ENCODE peak calls at places on chromosomes 3 and 15, in six cellular contexts. B is thoracic aorta, F is astrocyte of the spinal cord, I is pancreas, A is upper lobe of right lung, T is stomach. K is an unnamed sample.

GRCh38 chr15:29968099-29968892 is 114.5 kb upstream of the GOLGA8J start:
- DNase-seq in I (peak), T (no peak), F (no peak), A (no peak), B (no peak), K (no peak)

GRCh38 chr15:71151061-71151460 is 35.8 kb downstream of the THSD4 start:
- DNase-seq in T (no peak), F (peak), I (no peak), B (no peak), A (no peak), K (peak)

GRCh38 chr3:125594581-125595011 is 701 bp downstream of the OSBPL11 start:
- DNase-seq in F (peak), B (no peak), T (no peak), A (no peak), I (no peak), K (no peak)

GRCh38 chr15:64773606-64774555 is 1.5 kb downstream of the RBPMS2 start:
- DNase-seq in B (no peak), F (no peak), A (no peak), T (no peak), I (no peak), K (no peak)

GRCh38 chr3:49255112-49255511 is 21.9 kb downstream of the C3orf62 start:
- DNase-seq in I (no peak), B (no peak), F (no peak), T (no peak), A (peak), K (no peak)

GRCh38 chr3:43727930-43728329 is 37.2 kb downstream of the ABHD5 start:
- DNase-seq in I (no peak), A (no peak), B (no peak), T (no peak), F (peak), K (peak)

GRCh38 chr3:123286308-123287023 is 84.7 kb downstream of the SEC22A start:
- DNase-seq in B (no peak), F (peak), A (no peak), T (no peak), I (peak), K (peak)

GRCh38 chr15:34496616-34497015 is 59.0 kb upstream of the GOLGA8A start:
- DNase-seq in T (no peak), A (no peak), F (no peak), B (no peak), I (no peak), K (no peak)

GRCh38 chr3:57557088-57557537 is 1.0 kb downstream of the PDE12 start:
- DNase-seq in I (no peak), B (no peak), A (no peak), F (peak), T (peak), K (peak)

GRCh38 chr15:78174398-78174797 is 25.2 kb downstream of the IDH3A start:
- DNase-seq in T (no peak), B (no peak), A (no peak), I (no peak), F (no peak), K (no peak)

GRCh38 chr3:11826628-11827265 is 19.9 kb downstream of the TAMM41 start:
- DNase-seq in T (no peak), I (no peak), A (no peak), B (no peak), F (peak), K (no peak)

GRCh38 chr3:32257042-32257441 is 18.6 kb downstream of the CMTM8 start:
- DNase-seq in B (no peak), F (no peak), A (no peak), I (no peak), T (no peak), K (no peak)

GRCh38 chr3:2652416-2652815 is 457.8 kb downstream of the IL5RA start:
- DNase-seq in T (no peak), B (no peak), F (no peak), A (no peak), I (no peak), K (no peak)

GRCh38 chr15:38085104-38085503 is 150.7 kb downstream of the TMCO5A start:
- DNase-seq in A (no peak), I (no peak), B (no peak), T (no peak), F (no peak), K (no peak)

GRCh38 chr15:39202641-39203040 is 378.2 kb upstream of the THBS1 start:
- DNase-seq in F (peak), T (no peak), B (no peak), I (no peak), A (no peak), K (peak)

GRCh38 chr15:26806161-26806560 is 33.3 kb upstream of the GABRB3 start:
- DNase-seq in I (no peak), A (no peak), B (no peak), F (no peak), T (peak), K (no peak)

GRCh38 chr3:136078421-136079364 is 113.2 kb downstream of the PPP2R3A start:
- DNase-seq in F (peak), T (no peak), I (no peak), A (no peak), B (no peak), K (peak)

GRCh38 chr15:29734917-29735572 is 87.2 kb downstream of the TJP1 start:
- DNase-seq in A (no peak), B (no peak), T (no peak), I (no peak), F (peak), K (no peak)

GRCh38 chr15:99105516-99106341 is 849 bp downstream of the SYNM start:
- DNase-seq in T (peak), A (no peak), F (peak), I (peak), B (no peak), K (peak)

GRCh38 chr15:91252322-91252721 is 152.3 kb downstream of the SV2B start:
- DNase-seq in I (no peak), B (no peak), F (no peak), A (no peak), T (no peak), K (no peak)

GRCh38 chr3:139117136-139117675 is 72.5 kb upstream of the PRR23C start:
- DNase-seq in I (no peak), T (no peak), A (no peak), B (no peak), F (peak), K (peak)

GRCh38 chr3:188370081-188370830 is 216.3 kb downstream of the LPP start:
- DNase-seq in I (no peak), A (no peak), T (no peak), B (no peak), F (no peak), K (no peak)

GRCh38 chr3:43895573-43895972 is 204.8 kb downstream of the ABHD5 start:
- DNase-seq in I (no peak), F (no peak), A (no peak), T (no peak), B (no peak), K (no peak)

GRCh38 chr3:49032646-49033304 is 3.6 kb upstream of the IMPDH2 start:
- DNase-seq in B (no peak), A (no peak), I (no peak), F (no peak), T (no peak), K (no peak)

GRCh38 chr3:157335198-157335597 is 101.5 kb upstream of the PTX3 start:
- DNase-seq in T (no peak), B (no peak), A (no peak), I (no peak), F (no peak), K (no peak)

GRCh38 chr15:85333132-85333831 is 47.1 kb upstream of the AKAP13 start:
- DNase-seq in I (no peak), A (no peak), T (no peak), F (peak), B (no peak), K (peak)

GRCh38 chr15:85168642-85169173 is 187.1 kb downstream of the PDE8A start:
- DNase-seq in A (peak), F (peak), T (peak), B (no peak), I (peak), K (peak)

GRCh38 chr3:172138792-172139507 is 99.6 kb downstream of the FNDC3B start:
- DNase-seq in I (no peak), A (no peak), T (peak), B (no peak), F (no peak), K (peak)

GRCh38 chr3:45558431-45558830 is 36.1 kb upstream of the LIMD1 start:
- DNase-seq in A (no peak), B (no peak), T (no peak), I (no peak), F (no peak), K (no peak)

GRCh38 chr3:127886276-127886862 is 28.7 kb upstream of the KBTBD12 start:
- DNase-seq in I (no peak), T (no peak), B (no peak), F (no peak), A (no peak), K (no peak)

GRCh38 chr3:67196677-67197076 is 198.6 kb downstream of the KBTBD8 start:
- DNase-seq in A (no peak), B (no peak), F (no peak), I (no peak), T (no peak), K (no peak)

GRCh38 chr15:64284037-64284436 is 71.9 kb downstream of the CSNK1G1 start:
- DNase-seq in B (no peak), T (no peak), I (no peak), F (peak), A (no peak), K (peak)

GRCh38 chr15:83106994-83107840 is at the start of gene TM6SF1:
- DNase-seq in F (no peak), I (peak), A (peak), T (no peak), B (no peak), K (no peak)

GRCh38 chr3:40828741-40829415 is 304.1 kb downstream of the ZNF621 start:
- DNase-seq in I (no peak), A (no peak), F (no peak), T (no peak), B (no peak), K (no peak)

GRCh38 chr3:108099679-108100428 is 9.0 kb upstream of the CD47 start:
- DNase-seq in A (peak), I (no peak), B (no peak), F (no peak), T (no peak), K (no peak)

GRCh38 chr3:179436517-179436916 is 14.8 kb downstream of the GNB4 start:
- DNase-seq in F (no peak), I (no peak), A (no peak), B (no peak), T (no peak), K (no peak)

GRCh38 chr3:59733041-59733809 is 683.4 kb upstream of the CFAP20DC start:
- DNase-seq in B (no peak), I (no peak), A (no peak), T (no peak), F (no peak), K (no peak)

GRCh38 chr15:67084561-67084960 is 19.2 kb downstream of the SMAD3 start:
- DNase-seq in F (no peak), T (no peak), A (no peak), I (no peak), B (no peak), K (no peak)

GRCh38 chr15:67080900-67081431 is 15.6 kb downstream of the SMAD3 start:
- DNase-seq in T (no peak), B (peak), F (peak), I (no peak), A (peak), K (peak)

GRCh38 chr15:67083135-67083766 is 17.8 kb downstream of the SMAD3 start:
- DNase-seq in I (no peak), B (no peak), T (no peak), F (no peak), A (no peak), K (no peak)

GRCh38 chr15:67080118-67080899 is 14.9 kb downstream of the SMAD3 start:
- DNase-seq in I (no peak), A (peak), F (peak), B (no peak), T (peak), K (peak)

GRCh38 chr15:67082007-67082536 is 16.7 kb downstream of the SMAD3 start:
- DNase-seq in B (no peak), F (no peak), I (no peak), T (peak), A (no peak), K (no peak)
- H3K4me3 ChIP-seq in B (no peak), F (no peak), I (no peak), T (no peak), A (no peak), K (no peak)

GRCh38 chr15:74823324-74823723 is 3.1 kb upstream of the CPLX3 start:
- DNase-seq in A (no peak), B (no peak), I (no peak), F (no peak), T (no peak), K (no peak)

GRCh38 chr15:74821790-74822158 is 4.7 kb upstream of the CPLX3 start:
- DNase-seq in A (no peak), F (no peak), B (no peak), I (no peak), T (no peak), K (no peak)

GRCh38 chr15:74821091-74821789 is 5.2 kb upstream of the CPLX3 start:
- DNase-seq in F (no peak), T (no peak), A (no peak), B (no peak), I (no peak), K (no peak)

GRCh38 chr15:74820056-74820455 is 6.4 kb upstream of the CPLX3 start:
- DNase-seq in T (no peak), A (no peak), B (no peak), I (no peak), F (no peak), K (no peak)

GRCh38 chr15:74822233-74822632 is 4.2 kb upstream of the CPLX3 start:
- DNase-seq in A (no peak), F (no peak), B (no peak), I (no peak), T (no peak), K (no peak)
- H3K4me3 ChIP-seq in A (no peak), F (no peak), B (no peak), I (no peak), T (no peak), K (no peak)

GRCh38 chr3:29481969-29482767 is 201.3 kb downstream of the RBMS3 start:
- DNase-seq in I (no peak), T (no peak), B (no peak), F (no peak), A (no peak), K (no peak)

GRCh38 chr3:29486917-29487316 is 206.0 kb downstream of the RBMS3 start:
- DNase-seq in F (no peak), T (no peak), B (no peak), A (no peak), I (no peak), K (no peak)

GRCh38 chr3:29481249-29481648 is 200.4 kb downstream of the RBMS3 start:
- DNase-seq in T (no peak), A (no peak), I (no peak), B (no peak), F (no peak), K (no peak)

GRCh38 chr3:29486087-29486486 is 205.2 kb downstream of the RBMS3 start:
- DNase-seq in I (no peak), F (peak), T (no peak), A (no peak), B (no peak), K (peak)

GRCh38 chr3:29484633-29485032 is 203.8 kb downstream of the RBMS3 start:
- DNase-seq in I (no peak), T (no peak), F (no peak), A (no peak), B (no peak), K (no peak)
- H3K4me3 ChIP-seq in I (no peak), T (no peak), F (no peak), A (no peak), B (no peak), K (no peak)

GRCh38 chr3:143428351-143428750 is 308.8 kb downstream of the CHST2 start:
- DNase-seq in T (no peak), A (no peak), I (no peak), F (no peak), B (no peak), K (no peak)
- H3K4me3 ChIP-seq in T (no peak), A (no peak), I (no peak), F (no peak), B (no peak), K (no peak)

GRCh38 chr3:149547954-149548728 is 73.6 kb downstream of the TM4SF4 start:
- DNase-seq in B (no peak), F (peak), T (peak), A (no peak), I (no peak), K (peak)
- H3K4me3 ChIP-seq in B (peak), F (no peak), T (no peak), A (no peak), I (no peak), K (no peak)

GRCh38 chr3:155034786-155035185 is 45.3 kb upstream of the MME start:
- DNase-seq in F (peak), B (no peak), T (no peak), I (no peak), A (no peak), K (no peak)

GRCh38 chr3:155029941-155030340 is 50.2 kb upstream of the MME start:
- DNase-seq in I (no peak), A (no peak), T (no peak), F (no peak), B (no peak), K (no peak)

GRCh38 chr3:155032918-155033317 is 47.2 kb upstream of the MME start:
- DNase-seq in A (no peak), I (no peak), B (no peak), T (no peak), F (peak), K (peak)

GRCh38 chr3:155026999-155027591 is 53.0 kb upstream of the MME start:
- DNase-seq in A (no peak), I (no peak), F (peak), B (no peak), T (no peak), K (peak)

GRCh38 chr3:155031191-155031590 is 48.9 kb upstream of the MME start:
- DNase-seq in F (no peak), A (no peak), T (no peak), B (no peak), I (no peak), K (peak)
- H3K4me3 ChIP-seq in F (no peak), A (no peak), T (no peak), B (no peak), I (no peak), K (no peak)

GRCh38 chr3:184514151-184514490 is 47.5 kb upstream of the EPHB3 start:
- DNase-seq in B (no peak), I (no peak), T (no peak), F (no peak), A (no peak), K (no peak)
- H3K4me3 ChIP-seq in B (peak), I (no peak), T (peak), F (no peak), A (peak), K (no peak)

GRCh38 chr3:129047553-129047839 is 13.1 kb upstream of the GP9 start:
- DNase-seq in F (no peak), I (no peak), T (no peak), A (no peak), B (no peak), K (no peak)

GRCh38 chr3:129050556-129051295 is 9.9 kb upstream of the GP9 start:
- DNase-seq in B (no peak), A (peak), I (peak), T (no peak), F (no peak), K (no peak)

GRCh38 chr3:129054605-129055104 is 5.9 kb upstream of the GP9 start:
- DNase-seq in I (no peak), F (no peak), T (no peak), B (no peak), A (no peak), K (no peak)

GRCh38 chr3:129052675-129053074 is 7.9 kb upstream of the GP9 start:
- DNase-seq in B (no peak), F (no peak), I (peak), A (peak), T (peak), K (no peak)

GRCh38 chr3:129051776-129052400 is 8.7 kb upstream of the GP9 start:
- DNase-seq in I (peak), B (no peak), A (peak), T (peak), F (no peak), K (no peak)
- H3K4me3 ChIP-seq in I (no peak), B (no peak), A (no peak), T (no peak), F (no peak), K (no peak)

GRCh38 chr3:113211370-113212154 is at the start of gene BOC:
- DNase-seq in F (peak), B (no peak), T (no peak), I (peak), A (peak), K (peak)

GRCh38 chr3:113214227-113214626 is 2.9 kb downstream of the BOC start:
- DNase-seq in T (no peak), A (no peak), B (no peak), F (peak), I (no peak), K (no peak)

GRCh38 chr3:113212155-113212844 is 943 bp downstream of the BOC start:
- DNase-seq in I (no peak), F (peak), B (no peak), T (no peak), A (no peak), K (peak)

GRCh38 chr3:113212845-113213375 is 1.6 kb downstream of the BOC start:
- DNase-seq in F (no peak), B (no peak), A (no peak), I (no peak), T (no peak), K (no peak)

GRCh38 chr3:113210608-113211369 is 568 bp upstream of the BOC start:
- DNase-seq in T (no peak), I (no peak), A (no peak), F (peak), B (no peak), K (no peak)
- H3K4me3 ChIP-seq in T (peak), I (peak), A (peak), F (peak), B (peak), K (peak)

K was measured in cardiac fibroblast.